ENCODE peak calls at places on chromosomes 11 and 22, in nine cellular contexts. One of them, this sample, is unnamed.

GRCh38 chr11:57567210-57567511 is 311 bp downstream of the UBE2L6 start:
- DNase-seq in HepG2: no peak
- DNase-seq in GM13977: peak
- DNase-seq in bronchial epithelial cell: no peak
- DNase-seq in activated B cell treated with CpG ODN at 0.5 μM for 24 hours: no peak
- DNase-seq in cardiac muscle cell: no peak
- DNase-seq in tibial artery: no peak
- DNase-seq in AG09309: no peak
- DNase-seq in right atrium auricular region: no peak
- DNase-seq in this sample: peak

GRCh38 chr22:41157083-41157482 is 48.0 kb upstream of the L3MBTL2 start:
- DNase-seq in HepG2: no peak
- DNase-seq in GM13977: no peak
- DNase-seq in bronchial epithelial cell: no peak
- DNase-seq in activated B cell treated with CpG ODN at 0.5 μM for 24 hours: no peak
- DNase-seq in cardiac muscle cell: no peak
- DNase-seq in tibial artery: no peak
- DNase-seq in AG09309: no peak
- DNase-seq in right atrium auricular region: no peak
- DNase-seq in this sample: no peak

GRCh38 chr11:64643927-64644326 is 52.9 kb downstream of the SLC22A12 start:
- DNase-seq in HepG2: no peak
- DNase-seq in GM13977: peak
- DNase-seq in bronchial epithelial cell: no peak
- DNase-seq in activated B cell treated with CpG ODN at 0.5 μM for 24 hours: no peak
- DNase-seq in cardiac muscle cell: no peak
- DNase-seq in tibial artery: no peak
- DNase-seq in AG09309: no peak
- DNase-seq in right atrium auricular region: no peak
- DNase-seq in this sample: no peak

GRCh38 chr11:118415739-118416068 is 14.3 kb downstream of the ATP5MG start:
- DNase-seq in HepG2: no peak
- DNase-seq in GM13977: no peak
- DNase-seq in bronchial epithelial cell: peak
- DNase-seq in activated B cell treated with CpG ODN at 0.5 μM for 24 hours: no peak
- DNase-seq in cardiac muscle cell: peak
- DNase-seq in tibial artery: peak
- DNase-seq in AG09309: peak
- DNase-seq in right atrium auricular region: no peak
- DNase-seq in this sample: peak

GRCh38 chr11:76918941-76919386 is 58.2 kb downstream of the ACER3 start:
- DNase-seq in HepG2: peak
- DNase-seq in GM13977: no peak
- DNase-seq in bronchial epithelial cell: peak
- DNase-seq in activated B cell treated with CpG ODN at 0.5 μM for 24 hours: no peak
- DNase-seq in cardiac muscle cell: peak
- DNase-seq in tibial artery: no peak
- DNase-seq in AG09309: peak
- DNase-seq in right atrium auricular region: no peak
- DNase-seq in this sample: peak

GRCh38 chr11:721347-721912 is 15.4 kb downstream of the EPS8L2 start:
- DNase-seq in HepG2: no peak
- DNase-seq in GM13977: no peak
- DNase-seq in bronchial epithelial cell: no peak
- DNase-seq in activated B cell treated with CpG ODN at 0.5 μM for 24 hours: no peak
- DNase-seq in cardiac muscle cell: no peak
- DNase-seq in tibial artery: no peak
- DNase-seq in AG09309: no peak
- DNase-seq in right atrium auricular region: no peak
- DNase-seq in this sample: no peak

GRCh38 chr22:23103199-23103954 is 33.1 kb downstream of the GNAZ start:
- DNase-seq in HepG2: no peak
- DNase-seq in GM13977: no peak
- DNase-seq in bronchial epithelial cell: no peak
- DNase-seq in activated B cell treated with CpG ODN at 0.5 μM for 24 hours: no peak
- DNase-seq in cardiac muscle cell: no peak
- DNase-seq in tibial artery: no peak
- DNase-seq in AG09309: no peak
- DNase-seq in right atrium auricular region: no peak
- DNase-seq in this sample: no peak

GRCh38 chr22:27317156-27317555 is 484.4 kb downstream of the MN1 start:
- DNase-seq in HepG2: no peak
- DNase-seq in GM13977: no peak
- DNase-seq in bronchial epithelial cell: no peak
- DNase-seq in activated B cell treated with CpG ODN at 0.5 μM for 24 hours: no peak
- DNase-seq in cardiac muscle cell: peak
- DNase-seq in tibial artery: no peak
- DNase-seq in AG09309: no peak
- DNase-seq in right atrium auricular region: no peak
- DNase-seq in this sample: no peak

GRCh38 chr22:38755155-38755910 is 465 bp downstream of the SUN2 start:
- DNase-seq in HepG2: peak
- DNase-seq in GM13977: peak
- DNase-seq in bronchial epithelial cell: peak
- DNase-seq in activated B cell treated with CpG ODN at 0.5 μM for 24 hours: peak
- DNase-seq in cardiac muscle cell: peak
- DNase-seq in tibial artery: peak
- DNase-seq in AG09309: no peak
- DNase-seq in right atrium auricular region: peak
- DNase-seq in this sample: peak

GRCh38 chr11:83069441-83070043 is 2.2 kb downstream of the RAB30 start:
- DNase-seq in HepG2: no peak
- DNase-seq in GM13977: no peak
- DNase-seq in bronchial epithelial cell: no peak
- DNase-seq in activated B cell treated with CpG ODN at 0.5 μM for 24 hours: no peak
- DNase-seq in cardiac muscle cell: peak
- DNase-seq in tibial artery: no peak
- DNase-seq in AG09309: no peak
- DNase-seq in right atrium auricular region: no peak
- DNase-seq in this sample: no peak

GRCh38 chr11:48020092-48020755 is 39.9 kb downstream of the PTPRJ start:
- DNase-seq in HepG2: no peak
- DNase-seq in GM13977: peak
- DNase-seq in bronchial epithelial cell: peak
- DNase-seq in activated B cell treated with CpG ODN at 0.5 μM for 24 hours: no peak
- DNase-seq in cardiac muscle cell: peak
- DNase-seq in tibial artery: no peak
- DNase-seq in AG09309: no peak
- DNase-seq in right atrium auricular region: no peak
- DNase-seq in this sample: no peak

GRCh38 chr11:130999992-131000770 is 83.9 kb upstream of the SNX19 start:
- DNase-seq in HepG2: peak
- DNase-seq in GM13977: no peak
- DNase-seq in bronchial epithelial cell: peak
- DNase-seq in activated B cell treated with CpG ODN at 0.5 μM for 24 hours: no peak
- DNase-seq in cardiac muscle cell: peak
- DNase-seq in tibial artery: no peak
- DNase-seq in AG09309: peak
- DNase-seq in right atrium auricular region: no peak
- DNase-seq in this sample: peak

GRCh38 chr11:132803436-132803835 is 728.9 kb downstream of the OPCML start:
- DNase-seq in HepG2: no peak
- DNase-seq in GM13977: no peak
- DNase-seq in bronchial epithelial cell: peak
- DNase-seq in activated B cell treated with CpG ODN at 0.5 μM for 24 hours: no peak
- DNase-seq in cardiac muscle cell: no peak
- DNase-seq in tibial artery: no peak
- DNase-seq in AG09309: no peak
- DNase-seq in right atrium auricular region: no peak
- DNase-seq in this sample: peak

DNA sequence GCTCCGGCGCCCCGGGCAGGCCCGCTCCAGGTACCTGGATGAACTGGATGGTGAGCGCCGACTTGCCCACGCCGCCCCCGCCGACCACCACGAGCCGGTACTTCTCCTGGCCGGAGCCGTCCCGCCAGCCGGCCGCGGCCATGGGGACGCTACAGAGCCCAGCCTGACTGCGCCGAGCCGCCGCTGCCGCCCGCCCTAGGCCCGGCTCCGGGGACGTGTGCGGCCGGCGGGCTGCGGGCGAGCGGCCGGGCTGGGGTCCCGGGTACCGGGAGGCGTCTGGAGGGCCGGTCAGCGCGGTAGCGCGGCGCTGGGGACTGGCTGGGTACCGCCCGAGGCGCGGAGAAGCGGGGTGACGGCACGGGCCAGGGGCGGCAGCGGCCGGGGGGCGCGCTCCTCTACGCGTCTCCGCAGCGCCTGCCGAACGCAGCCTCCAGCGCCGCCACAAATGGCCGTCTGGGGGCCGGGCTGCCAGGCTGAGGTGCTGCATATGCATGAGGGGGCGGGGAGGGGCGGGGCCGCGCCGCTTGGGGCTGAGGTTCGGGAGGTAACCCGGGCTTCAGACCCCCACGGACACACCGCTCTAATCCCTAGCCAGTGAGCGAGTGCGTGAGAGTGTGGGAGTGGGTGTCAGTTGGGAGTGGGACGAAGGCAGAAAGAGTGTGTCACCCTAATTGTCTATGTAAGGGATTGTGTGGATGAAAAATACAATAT is at the start of gene RRAS2:
- DNase-seq in HepG2: peak
- DNase-seq in GM13977: peak
- DNase-seq in bronchial epithelial cell: peak
- DNase-seq in activated B cell treated with CpG ODN at 0.5 μM for 24 hours: peak
- DNase-seq in cardiac muscle cell: peak
- DNase-seq in tibial artery: peak
- DNase-seq in AG09309: no peak
- DNase-seq in right atrium auricular region: peak
- DNase-seq in this sample: peak
- TF ChIP-seq CTCF in HepG2: no peak
- TF ChIP-seq CTCF in GM13977: peak
- TF ChIP-seq CTCF in bronchial epithelial cell: no peak
- TF ChIP-seq CTCF in activated B cell treated with CpG ODN at 0.5 μM for 24 hours: no peak
- TF ChIP-seq CTCF in cardiac muscle cell: peak
- TF ChIP-seq CTCF in tibial artery: no peak
- TF ChIP-seq CTCF in AG09309: no peak
- TF ChIP-seq CTCF in right atrium auricular region: no peak
- TF ChIP-seq CTCF in this sample: peak

GRCh38 chr22:20771918-20772625 is 1.8 kb upstream of the SERPIND1 start:
- DNase-seq in HepG2: peak
- DNase-seq in GM13977: no peak
- DNase-seq in bronchial epithelial cell: no peak
- DNase-seq in activated B cell treated with CpG ODN at 0.5 μM for 24 hours: no peak
- DNase-seq in cardiac muscle cell: no peak
- DNase-seq in tibial artery: no peak
- DNase-seq in AG09309: no peak
- DNase-seq in right atrium auricular region: no peak
- DNase-seq in this sample: no peak
- TF ChIP-seq CTCF in HepG2: peak
- TF ChIP-seq CTCF in GM13977: no peak
- TF ChIP-seq CTCF in bronchial epithelial cell: peak
- TF ChIP-seq CTCF in activated B cell treated with CpG ODN at 0.5 μM for 24 hours: no peak
- TF ChIP-seq CTCF in cardiac muscle cell: no peak
- TF ChIP-seq CTCF in tibial artery: no peak
- TF ChIP-seq CTCF in AG09309: no peak
- TF ChIP-seq CTCF in right atrium auricular region: no peak
- TF ChIP-seq CTCF in this sample: no peak

GRCh38 chr11:68056317-68057285 is 17.8 kb downstream of the TCIRG1 start:
- DNase-seq in HepG2: peak
- DNase-seq in GM13977: no peak
- DNase-seq in bronchial epithelial cell: no peak
- DNase-seq in activated B cell treated with CpG ODN at 0.5 μM for 24 hours: no peak
- DNase-seq in cardiac muscle cell: no peak
- DNase-seq in tibial artery: no peak
- DNase-seq in AG09309: no peak
- DNase-seq in right atrium auricular region: no peak
- DNase-seq in this sample: no peak
- TF ChIP-seq CTCF in HepG2: no peak
- TF ChIP-seq CTCF in GM13977: no peak
- TF ChIP-seq CTCF in bronchial epithelial cell: no peak
- TF ChIP-seq CTCF in activated B cell treated with CpG ODN at 0.5 μM for 24 hours: no peak
- TF ChIP-seq CTCF in cardiac muscle cell: no peak
- TF ChIP-seq CTCF in tibial artery: no peak
- TF ChIP-seq CTCF in AG09309: no peak
- TF ChIP-seq CTCF in right atrium auricular region: no peak
- TF ChIP-seq CTCF in this sample: no peak

GRCh38 chr11:22341582-22341919 is 3.4 kb downstream of the SLC17A6 start:
- DNase-seq in HepG2: no peak
- DNase-seq in GM13977: no peak
- DNase-seq in bronchial epithelial cell: no peak
- DNase-seq in activated B cell treated with CpG ODN at 0.5 μM for 24 hours: no peak
- DNase-seq in cardiac muscle cell: no peak
- DNase-seq in tibial artery: no peak
- DNase-seq in AG09309: no peak
- DNase-seq in right atrium auricular region: no peak
- DNase-seq in this sample: no peak

GRCh38 chr11:22338465-22338810 is 257 bp downstream of the SLC17A6 start:
- DNase-seq in HepG2: no peak
- DNase-seq in GM13977: no peak
- DNase-seq in bronchial epithelial cell: no peak
- DNase-seq in activated B cell treated with CpG ODN at 0.5 μM for 24 hours: no peak
- DNase-seq in cardiac muscle cell: no peak
- DNase-seq in tibial artery: no peak
- DNase-seq in AG09309: no peak
- DNase-seq in right atrium auricular region: no peak
- DNase-seq in this sample: no peak

GRCh38 chr11:22343411-22344032 is 5.3 kb downstream of the SLC17A6 start:
- DNase-seq in HepG2: no peak
- DNase-seq in GM13977: no peak
- DNase-seq in bronchial epithelial cell: no peak
- DNase-seq in activated B cell treated with CpG ODN at 0.5 μM for 24 hours: no peak
- DNase-seq in cardiac muscle cell: no peak
- DNase-seq in tibial artery: no peak
- DNase-seq in AG09309: no peak
- DNase-seq in right atrium auricular region: no peak
- DNase-seq in this sample: no peak

GRCh38 chr11:22342599-22343138 is 4.5 kb downstream of the SLC17A6 start:
- DNase-seq in HepG2: no peak
- DNase-seq in GM13977: no peak
- DNase-seq in bronchial epithelial cell: no peak
- DNase-seq in activated B cell treated with CpG ODN at 0.5 μM for 24 hours: no peak
- DNase-seq in cardiac muscle cell: no peak
- DNase-seq in tibial artery: no peak
- DNase-seq in AG09309: no peak
- DNase-seq in right atrium auricular region: no peak
- DNase-seq in this sample: no peak

DNA sequence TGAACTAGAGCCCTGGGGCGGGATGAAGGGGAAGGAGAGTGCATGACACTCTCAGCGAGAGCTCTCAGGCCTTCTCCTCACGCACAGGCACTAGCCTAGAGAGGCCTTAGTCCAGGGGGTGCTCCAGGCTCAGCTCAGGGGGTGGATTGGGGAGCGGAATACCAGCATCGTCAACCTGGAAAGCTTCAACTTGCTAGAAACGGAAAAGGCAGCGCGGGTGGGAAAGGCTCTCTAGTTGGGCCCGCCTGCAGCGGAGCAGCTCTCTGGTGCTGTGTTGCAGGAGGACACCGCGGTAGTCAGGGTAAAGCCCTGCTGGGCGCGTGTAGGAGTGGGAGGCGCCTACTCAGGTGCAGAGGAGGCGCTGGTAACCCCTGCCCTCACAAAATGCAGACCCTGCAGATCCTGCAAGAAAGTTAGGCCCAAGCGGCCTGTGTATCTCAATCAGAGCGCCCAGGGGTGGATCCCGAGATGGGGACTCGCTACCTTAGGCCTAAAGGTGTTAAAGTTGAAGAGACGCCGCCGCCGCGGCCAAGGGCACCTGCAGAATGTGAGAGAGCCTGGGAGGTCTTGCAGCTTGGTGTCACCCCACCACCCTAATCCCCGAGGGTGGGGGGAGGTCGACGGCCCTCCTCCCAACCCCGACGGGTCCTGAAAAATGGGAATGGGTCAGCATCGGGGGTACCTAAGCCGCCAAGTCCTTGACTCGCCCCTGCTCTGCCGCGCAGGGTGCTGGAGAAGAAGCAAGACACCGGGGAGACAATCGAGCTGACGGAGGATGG is 2.8 kb downstream of the SLC17A6 start:
- DNase-seq in HepG2: no peak
- DNase-seq in GM13977: no peak
- DNase-seq in bronchial epithelial cell: no peak
- DNase-seq in activated B cell treated with CpG ODN at 0.5 μM for 24 hours: no peak
- DNase-seq in cardiac muscle cell: no peak
- DNase-seq in tibial artery: no peak
- DNase-seq in AG09309: no peak
- DNase-seq in right atrium auricular region: no peak
- DNase-seq in this sample: no peak
- TF ChIP-seq CTCF in HepG2: no peak
- TF ChIP-seq CTCF in GM13977: no peak
- TF ChIP-seq CTCF in bronchial epithelial cell: no peak
- TF ChIP-seq CTCF in activated B cell treated with CpG ODN at 0.5 μM for 24 hours: no peak
- TF ChIP-seq CTCF in cardiac muscle cell: no peak
- TF ChIP-seq CTCF in tibial artery: no peak
- TF ChIP-seq CTCF in AG09309: no peak
- TF ChIP-seq CTCF in right atrium auricular region: no peak
- TF ChIP-seq CTCF in this sample: no peak

This sample was measured in IMR-90.